ENCODE peak calls at places on chromosomes 11 and 22, in eight cellular contexts. E is stimulated activated CD4-positive, alpha-beta T cell treated with anti-CD3 and anti-CD28 coated beads, Interleukin-4, amount 100 ng/mL, for 4 hours; C is IMR-90; I is activated CD8-positive, alpha-beta memory T cell treated with anti-CD3 and anti-CD28 coated beads for 4 hours; R is glutamatergic neuron; T is renal cortical epithelial cell; V is LoVo; L is cardiac muscle cell. S is an unnamed sample.

GRCh38 chr11:96001037-96001436 is 77.1 kb upstream of the MTMR2 start:
- DNase-seq in L (no peak), I (no peak), C (peak; percentile 92), T (no peak), V (no peak), R (no peak), E (no peak), S (no peak)

GRCh38 chr11:114145166-114145695 is 85.7 kb downstream of the ZBTB16 start:
- DNase-seq in E (no peak), C (no peak), R (no peak), L (no peak), I (no peak), V (no peak), T (no peak), S (no peak)

GRCh38 chr22:22171357-22172218 is 73.0 kb upstream of the VPREB1 start:
- DNase-seq in E (no peak), T (peak; percentile 15), L (no peak), I (no peak), R (peak; percentile 49), V (no peak), C (no peak), S (no peak)

GRCh38 chr11:107857550-107858216 is 904 bp downstream of the SLC35F2 start:
- DNase-seq in C (peak; percentile 41), V (peak; percentile 12), R (no peak), I (no peak), T (no peak), L (peak; percentile 39), E (no peak), S (no peak)

GRCh38 chr22:27125539-27125938 is 468.2 kb downstream of the MIAT start:
- DNase-seq in R (no peak), C (no peak), V (no peak), I (no peak), T (peak; percentile 67), L (no peak), E (no peak), S (no peak)

GRCh38 chr22:30074994-30075393 is 5.3 kb upstream of the HORMAD2 start:
- DNase-seq in I (no peak), V (no peak), E (no peak), L (no peak), T (no peak), C (no peak), R (no peak), S (no peak)

GRCh38 chr11:66915046-66915832 is 42.9 kb downstream of the PC start:
- DNase-seq in L (no peak), E (no peak), C (no peak), I (no peak), V (no peak), R (no peak), T (no peak), S (no peak)

GRCh38 chr11:47775240-47775869 is 8.2 kb upstream of the FNBP4 start:
- DNase-seq in V (no peak), I (no peak), T (no peak), C (no peak), R (no peak), E (no peak), L (no peak), S (no peak)

GRCh38 chr11:11732116-11732515 is 109.7 kb upstream of the USP47 start:
- DNase-seq in T (no peak), I (no peak), C (peak; percentile 54), V (no peak), E (no peak), R (no peak), L (no peak), S (no peak)

GRCh38 chr22:43263645-43264514 is 76.9 kb upstream of the TTLL12 start:
- DNase-seq in V (peak; percentile 28), R (no peak), C (peak; percentile 88), T (peak; percentile 58), E (peak; percentile 68), L (no peak), I (peak; percentile 80), S (peak; percentile 86)

GRCh38 chr11:110984147-110984546 is 261.4 kb upstream of the POU2AF2 start:
- DNase-seq in L (no peak), V (peak; percentile 34), C (peak; percentile 81), E (no peak), I (no peak), R (no peak), T (peak; percentile 96), S (no peak)

GRCh38 chr11:83008581-83008923 is 63.1 kb downstream of the RAB30 start:
- DNase-seq in R (no peak), I (no peak), L (no peak), V (no peak), T (peak; percentile 32), E (no peak), C (peak; percentile 70), S (no peak)

GRCh38 chr22:19292262-19293230 is 1.0 kb upstream of the CLTCL1 start:
- DNase-seq in C (no peak), L (no peak), T (no peak), V (no peak), R (no peak), E (no peak), I (no peak), S (no peak)

GRCh38 chr11:130323452-130324448 is 9.0 kb upstream of the ZBTB44 start:
- DNase-seq in T (no peak), I (no peak), C (peak; percentile 29), R (no peak), E (no peak), L (no peak), V (no peak), S (no peak)

GRCh38 chr22:35633520-35633919 is 14.7 kb upstream of the APOL6 start:
- DNase-seq in I (no peak), R (no peak), V (no peak), T (no peak), C (no peak), L (no peak), E (no peak), S (no peak)

GRCh38 chr22:31870890-31871289 is 73.4 kb upstream of the YWHAH start:
- DNase-seq in C (peak; percentile 83), R (no peak), V (no peak), T (peak; percentile 27), L (no peak), I (no peak), E (no peak), S (no peak)

GRCh38 chr11:9039194-9039593 is 35.4 kb upstream of the NRIP3 start:
- DNase-seq in C (peak; percentile 3), R (no peak), L (no peak), T (peak; percentile 96), I (no peak), V (peak; percentile 59), E (no peak), S (no peak)

GRCh38 chr11:10041803-10042202 is 252.2 kb downstream of the SBF2 start:
- DNase-seq in R (no peak), V (no peak), E (no peak), C (no peak), I (no peak), L (no peak), T (no peak), S (no peak)

GRCh38 chr22:27474112-27474571 is 327.4 kb downstream of the MN1 start:
- DNase-seq in T (peak; percentile 76), L (no peak), I (no peak), R (peak; percentile 3), C (no peak), E (no peak), V (no peak), S (no peak)

GRCh38 chr11:10328314-10329090 is 23.6 kb downstream of the ADM start:
- DNase-seq in I (no peak), L (no peak), R (no peak), E (no peak), C (peak; percentile 46), V (peak; percentile 48), T (peak; percentile 69), S (no peak)

GRCh38 chr22:39204216-39204615 is 40.6 kb downstream of the PDGFB start:
- DNase-seq in L (no peak), E (no peak), T (no peak), C (no peak), V (no peak), I (no peak), R (no peak), S (no peak)

GRCh38 chr11:67391304-67392181 is at the start of gene RAD9A:
- DNase-seq in E (peak; percentile 92), V (peak; percentile 93), C (peak; percentile 91), L (peak; percentile 98), R (peak; percentile 96), T (peak; percentile 76), I (peak; percentile 90), S (peak; percentile 87)

GRCh38 chr22:40628354-40629042 is 8.0 kb downstream of the MRTFA start:
- DNase-seq in R (no peak), I (no peak), E (no peak), V (no peak), T (peak; percentile 91), L (no peak), C (peak; percentile 61), S (no peak)

GRCh38 chr11:113447621-113448310 is 27.4 kb downstream of the DRD2 start:
- DNase-seq in T (no peak), L (no peak), E (no peak), V (no peak), I (no peak), C (peak; percentile 40), R (no peak), S (no peak)

GRCh38 chr22:47465809-47466208 is 703.4 kb downstream of the TBC1D22A start:
- DNase-seq in T (no peak), V (no peak), I (no peak), C (no peak), L (no peak), R (no peak), E (no peak), S (no peak)

GRCh38 chr22:25475554-25476022 is 88.9 kb upstream of the GRK3 start:
- DNase-seq in L (no peak), V (no peak), I (no peak), E (no peak), R (no peak), C (peak; percentile 72), T (peak; percentile 97), S (no peak)

GRCh38 chr11:129840236-129840635 is 24.6 kb downstream of the TMEM45B start:
- DNase-seq in T (peak; percentile 44), I (no peak), R (no peak), E (no peak), L (no peak), V (no peak), C (no peak), S (no peak)

GRCh38 chr11:110903830-110904229 is 191.6 kb upstream of the ARHGAP20 start:
- DNase-seq in E (no peak), C (peak; percentile 75), R (no peak), I (no peak), V (no peak), L (no peak), T (no peak), S (no peak)

GRCh38 chr22:39283312-39284141 is 35.9 kb downstream of the RPL3 start:
- DNase-seq in I (no peak), L (peak; percentile 91), C (peak; percentile 26), R (no peak), V (peak; percentile 23), E (no peak), T (peak; percentile 92), S (no peak)

GRCh38 chr11:133904818-133905515 is 51.8 kb downstream of the IGSF9B start:
- DNase-seq in T (no peak), V (no peak), R (peak; percentile 2), E (no peak), I (no peak), L (no peak), C (no peak), S (no peak)

GRCh38 chr11:28482666-28483065 is 374.5 kb downstream of the METTL15 start:
- DNase-seq in C (no peak), V (no peak), E (no peak), I (no peak), L (no peak), T (no peak), R (no peak), S (no peak)

GRCh38 chr22:25563757-25564319 is 637 bp upstream of the GRK3 start:
- DNase-seq in I (no peak), C (peak; percentile 6), E (peak; percentile 3), T (no peak), L (no peak), V (no peak), R (no peak), S (no peak)

GRCh38 chr11:102306817-102307814 is 10.2 kb upstream of the BIRC3 start:
- DNase-seq in C (no peak), L (no peak), R (no peak), T (no peak), I (no peak), V (peak; percentile 53), E (no peak), S (no peak)